ENCODE peak calls at places on chromosomes 5 and 9, in eight cellular contexts. C is H54, A is HS-27A, I is neural progenitor cell, H is sciatic nerve, D is MM.1S, K is GM19239, X is NCI-H1105. L is an unnamed sample.

GRCh38 chr5:124649548-124650501 is 96.6 kb downstream of the ZNF608 start:
- DNase-seq in I (no peak), H (peak), K (peak), D (peak), C (peak), A (no peak), X (peak), L (no peak)

GRCh38 chr5:139272471-139273321 is 20.8 kb upstream of the MATR3 start:
- DNase-seq in A (no peak), X (no peak), H (no peak), C (peak), K (no peak), I (no peak), D (peak), L (no peak)

GRCh38 chr9:115362101-115362500 is 244.1 kb upstream of the TNC start:
- DNase-seq in H (no peak), C (no peak), I (no peak), D (no peak), K (no peak), X (no peak), A (no peak), L (no peak)

GRCh38 chr5:66197764-66198405 is 53.8 kb downstream of the SREK1 start:
- DNase-seq in C (no peak), K (no peak), X (no peak), H (no peak), I (no peak), D (no peak), A (no peak), L (no peak)

GRCh38 chr5:172167893-172168292 is 20.1 kb downstream of the STK10 start:
- DNase-seq in I (peak), H (no peak), C (no peak), X (no peak), A (no peak), D (no peak), K (no peak), L (no peak)

GRCh38 chr5:64680289-64680688 is 10.0 kb upstream of the SHISAL2B start:
- DNase-seq in A (no peak), K (no peak), C (no peak), I (peak), X (no peak), D (no peak), H (no peak), L (no peak)

GRCh38 chr9:34089311-34089710 is 37.2 kb downstream of the DCAF12 start:
- DNase-seq in K (no peak), D (no peak), A (no peak), I (no peak), X (no peak), H (no peak), C (no peak), L (no peak)

GRCh38 chr5:33690736-33691135 is 201.1 kb downstream of the ADAMTS12 start:
- DNase-seq in I (no peak), X (no peak), H (no peak), A (no peak), C (peak), K (no peak), D (no peak), L (no peak)

GRCh38 chr5:29697786-29698414 is 1495.6 kb upstream of the CDH6 start:
- DNase-seq in D (peak), X (peak), C (no peak), H (no peak), A (no peak), I (peak), K (no peak), L (no peak)

GRCh38 chr5:126995689-126996088 is 34.7 kb downstream of the MARCHF3 start:
- DNase-seq in X (no peak), K (no peak), A (no peak), H (no peak), C (no peak), I (no peak), D (no peak), L (no peak)

GRCh38 chr9:134054891-134055811 is 12.7 kb downstream of the BRD3 start:
- DNase-seq in K (no peak), I (no peak), A (no peak), C (no peak), D (no peak), H (peak), X (no peak), L (no peak)

GRCh38 chr5:1298067-1298551 is 3.2 kb upstream of the TERT start:
- DNase-seq in H (no peak), A (no peak), D (no peak), K (no peak), C (no peak), X (no peak), I (no peak), L (no peak)

GRCh38 chr5:179271821-179272325 is 73.4 kb downstream of the ADAMTS2 start:
- DNase-seq in I (no peak), X (no peak), A (no peak), K (no peak), D (no peak), H (peak), C (no peak), L (no peak)

GRCh38 chr5:157740211-157740610 is 3.3 kb upstream of the LSM11 start:
- DNase-seq in I (peak), D (peak), C (no peak), K (no peak), X (no peak), A (no peak), H (no peak), L (no peak)

GRCh38 chr5:137888875-137889759 is at the start of gene PKD2L2:
- DNase-seq in A (no peak), I (peak), D (peak), H (peak), K (peak), X (no peak), C (peak), L (peak)

GRCh38 chr9:24381205-24381604 is 164.5 kb downstream of the IZUMO3 start:
- DNase-seq in H (no peak), X (no peak), A (no peak), K (no peak), I (no peak), D (no peak), C (no peak), L (no peak)

GRCh38 chr9:33473216-33473615 is 508 bp downstream of the NOL6 start:
- DNase-seq in H (no peak), X (no peak), K (no peak), I (no peak), C (no peak), D (no peak), A (no peak), L (no peak)

GRCh38 chr5:74684900-74685851 is at the start of gene HEXB:
- DNase-seq in D (peak), C (peak), A (no peak), K (peak), X (peak), I (peak), H (peak), L (peak)

GRCh38 chr9:116279230-116279629 is 125.6 kb downstream of the PAPPA start:
- DNase-seq in K (no peak), A (no peak), I (peak), H (no peak), C (no peak), X (no peak), D (no peak), L (no peak)

GRCh38 chr5:34487202-34487879 is 168.8 kb upstream of the RAI14 start:
- DNase-seq in H (no peak), I (no peak), D (no peak), X (no peak), C (no peak), K (no peak), A (peak), L (no peak)

GRCh38 chr5:111984044-111984443 is 227.1 kb upstream of the NREP start:
- DNase-seq in I (no peak), A (no peak), K (no peak), D (no peak), C (no peak), H (no peak), X (no peak), L (no peak)

GRCh38 chr5:80967500-80968181 is 7.5 kb downstream of the RASGRF2 start:
- DNase-seq in X (no peak), I (no peak), A (peak), H (no peak), K (no peak), C (peak), D (no peak), L (no peak)

GRCh38 chr5:103075442-103075841 is 44.5 kb downstream of the GIN1 start:
- DNase-seq in K (no peak), C (no peak), X (no peak), D (no peak), H (no peak), A (no peak), I (no peak), L (no peak)

GRCh38 chr9:103301051-103301450 is 305.9 kb downstream of the CYLC2 start:
- DNase-seq in K (no peak), D (no peak), I (no peak), A (no peak), C (no peak), H (no peak), X (no peak), L (no peak)

GRCh38 chr5:97832645-97833296 is 649.7 kb upstream of the RIOK2 start:
- DNase-seq in K (no peak), C (no peak), I (no peak), X (no peak), D (no peak), H (no peak), A (no peak), L (no peak)

GRCh38 chr9:109286571-109286977 is 34.3 kb downstream of the EPB41L4B start:
- DNase-seq in X (no peak), K (no peak), I (no peak), H (no peak), D (no peak), A (peak), C (peak), L (no peak)

GRCh38 chr9:7083192-7083591 is 325.4 kb downstream of the KDM4C start:
- DNase-seq in H (no peak), K (no peak), I (no peak), D (no peak), C (no peak), A (no peak), X (no peak), L (no peak)

GRCh38 chr5:43483210-43484048 is at the start of gene TMEM267:
- DNase-seq in K (peak), I (peak), D (peak), X (peak), A (peak), H (peak), C (peak), L (peak)

GRCh38 chr5:107472620-107473064 is 198.1 kb downstream of the EFNA5 start:
- DNase-seq in I (no peak), K (no peak), A (no peak), D (no peak), C (no peak), H (no peak), X (no peak), L (no peak)

GRCh38 chr5:61055434-61056006 is 106.7 kb downstream of the SMIM15 start:
- DNase-seq in D (peak), H (no peak), I (peak), A (no peak), X (peak), C (peak), K (no peak), L (no peak)

GRCh38 chr9:126915281-126915816 is 767 bp downstream of the RALGPS1 start:
- DNase-seq in H (peak), D (peak), A (no peak), I (peak), C (no peak), K (no peak), X (peak), L (no peak)

GRCh38 chr9:126326228-126327015 is at the start of gene MVB12B:
- DNase-seq in D (peak), I (peak), H (no peak), C (peak), K (peak), A (no peak), X (peak), L (no peak)

L was measured in cerebellar nuclear complex.